ENCODE peak calls at places on chromosome 1, in six cellular contexts. O is Peyer's patch; R is K562; A is body of pancreas; W is hepatocyte; B is CD8-positive, alpha-beta T cell. M is an unnamed sample. For H3K4me1 and H3K27me3, the result is how much of the 10 kb centered on the place peaks cover.

GRCh38 chr1:86507935-86508582 is 38.8 kb upstream of the CLCA4 start:
- DNase-seq in A (no peak), B (no peak), R (peak), W (peak), O (no peak), M (no peak)

GRCh38 chr1:12005488-12006166 is 13.7 kb upstream of the MIIP start:
- DNase-seq in W (no peak), R (peak), A (no peak), O (no peak), B (no peak), M (no peak)

GRCh38 chr1:151718011-151718431 is 1.4 kb upstream of the CELF3 start:
- DNase-seq in O (no peak), R (no peak), A (no peak), W (no peak), B (no peak), M (peak)

GRCh38 chr1:245155186-245156040 is 628 bp downstream of the KIF26B start:
- DNase-seq in R (peak), B (no peak), O (no peak), A (no peak), W (peak), M (no peak)

GRCh38 chr1:21814241-21814918 is 2.3 kb downstream of the LDLRAD2 start:
- DNase-seq in B (no peak), A (peak), W (peak), O (peak), R (no peak), M (peak)

GRCh38 chr1:172476218-172476811 is 32.4 kb upstream of the PIGC start:
- DNase-seq in B (no peak), A (peak), R (no peak), O (no peak), W (peak), M (no peak)

GRCh38 chr1:246609632-246610031 is 43.4 kb downstream of the CNST start:
- DNase-seq in W (no peak), A (no peak), B (no peak), R (no peak), O (no peak), M (no peak)

GRCh38 chr1:25204797-25205441 is 27.4 kb downstream of the SYF2 start:
- DNase-seq in B (no peak), A (no peak), W (peak), R (peak), O (no peak), M (no peak)

GRCh38 chr1:35901235-35901634 is 18.2 kb downstream of the AGO1 start:
- DNase-seq in W (no peak), B (no peak), R (no peak), O (no peak), A (no peak), M (no peak)

DNA sequence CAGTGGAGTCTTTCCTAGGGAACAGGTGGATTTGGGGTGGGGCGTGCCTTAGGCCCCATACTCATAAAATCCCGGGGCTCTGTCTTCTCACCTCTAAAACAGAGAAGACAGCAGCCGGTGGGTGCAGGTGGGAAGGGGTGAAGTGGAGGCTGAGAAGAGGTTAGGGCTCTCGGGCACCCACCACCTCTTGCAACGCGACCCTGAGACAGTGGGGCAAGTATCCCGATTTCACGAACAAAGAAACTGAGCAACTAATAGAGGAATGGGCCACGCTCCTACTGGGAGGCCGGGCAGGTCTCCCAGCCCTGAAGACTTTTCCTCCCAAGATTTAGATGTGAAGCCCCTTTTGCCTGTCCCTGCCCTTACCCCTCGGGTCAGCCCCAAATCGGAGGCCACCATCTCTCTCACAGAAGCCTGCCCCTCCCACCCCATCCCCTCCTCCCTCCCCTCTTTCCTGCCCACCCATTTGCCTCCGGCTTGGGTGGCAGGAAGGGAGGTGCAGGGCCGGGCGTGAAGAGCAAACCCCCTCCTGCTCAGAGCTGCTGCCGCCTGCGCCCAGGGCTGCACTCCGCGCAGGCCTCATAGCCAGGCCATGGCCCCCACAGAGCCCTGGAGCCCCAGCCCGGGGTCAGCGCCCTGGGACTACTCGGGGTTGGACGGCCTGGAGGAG is at the start of gene GPR25:
- DNase-seq in R (no peak), B (no peak), A (no peak), W (no peak), O (no peak), M (no peak)
- H3K4me3 ChIP-seq in R (no peak), B (peak), A (no peak), W (no peak), O (peak), M (peak)

DNA sequence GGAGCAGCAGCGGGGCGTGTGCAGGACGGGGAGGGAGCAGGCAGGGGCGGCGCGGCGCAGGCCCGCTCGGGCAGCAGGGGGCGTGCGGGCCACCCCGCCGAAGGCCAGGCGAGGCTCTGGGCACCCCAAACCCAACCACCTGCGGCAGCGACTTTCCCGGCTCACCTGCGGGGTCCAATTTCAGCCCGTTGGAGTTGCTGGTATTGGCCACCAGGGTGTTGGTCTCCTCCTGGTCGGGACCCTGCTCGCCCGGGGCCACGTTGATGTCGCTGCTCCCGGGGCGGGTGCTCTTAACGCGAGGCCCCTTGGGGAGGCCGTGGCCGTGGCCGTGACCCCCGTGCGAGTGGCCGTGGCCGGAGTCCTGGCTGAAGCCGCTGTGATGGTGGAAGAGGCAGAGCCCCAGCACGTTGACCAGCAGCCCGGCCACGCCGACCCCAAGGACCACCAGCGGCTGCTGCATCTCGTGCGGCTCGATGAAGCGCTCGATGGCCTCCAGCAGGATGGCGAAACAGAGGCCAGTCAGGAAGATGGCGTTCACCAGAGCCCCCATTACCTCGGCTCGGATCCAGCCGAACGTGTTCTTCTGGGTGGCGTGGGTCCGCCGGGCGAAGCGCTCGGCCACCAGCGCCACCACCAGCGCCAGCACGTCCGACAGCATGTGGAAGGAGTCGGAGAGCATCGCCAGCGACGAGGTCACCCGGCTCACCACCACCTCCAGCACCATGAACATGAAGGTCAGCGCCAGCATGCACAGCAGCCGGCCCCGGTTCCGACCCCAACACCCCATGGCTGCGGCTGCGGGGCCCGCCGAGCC is 928 bp downstream of the SLC30A1 start:
- DNase-seq in B (peak), R (peak), A (peak), O (peak), W (peak), M (peak)
- H3K4me1 ChIP-seq in B (under half), R (under half), A (under half), O (under half), W (under half), M (half or more)

GRCh38 chr1:18109058-18109755 is 1.6 kb downstream of the IGSF21 start:
- DNase-seq in R (no peak), W (no peak), A (no peak), B (no peak), O (no peak), M (no peak)
- H3K27me3 ChIP-seq in R (under half), W (half or more), A (under half), B (under half), O (under half), M (under half)

DNA sequence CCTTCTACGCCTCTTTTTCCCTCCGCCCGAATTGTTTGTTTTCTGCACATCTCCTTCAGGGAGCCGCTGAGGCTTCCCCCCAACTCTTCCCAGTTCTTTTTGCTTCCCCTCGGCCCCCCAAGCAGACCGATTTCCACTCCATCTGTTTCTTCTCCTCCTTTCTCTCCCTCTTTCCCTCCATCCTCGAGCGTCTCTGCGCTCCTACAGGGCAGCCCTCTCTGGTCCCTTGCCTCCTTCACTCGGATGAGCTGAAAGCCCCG is 311 bp downstream of the LHX9 start:
- DNase-seq in B (no peak), O (no peak), R (no peak), W (no peak), A (no peak), M (no peak)
- H3K4me3 ChIP-seq in B (no peak), O (peak), R (no peak), W (no peak), A (no peak), M (peak)

DNA sequence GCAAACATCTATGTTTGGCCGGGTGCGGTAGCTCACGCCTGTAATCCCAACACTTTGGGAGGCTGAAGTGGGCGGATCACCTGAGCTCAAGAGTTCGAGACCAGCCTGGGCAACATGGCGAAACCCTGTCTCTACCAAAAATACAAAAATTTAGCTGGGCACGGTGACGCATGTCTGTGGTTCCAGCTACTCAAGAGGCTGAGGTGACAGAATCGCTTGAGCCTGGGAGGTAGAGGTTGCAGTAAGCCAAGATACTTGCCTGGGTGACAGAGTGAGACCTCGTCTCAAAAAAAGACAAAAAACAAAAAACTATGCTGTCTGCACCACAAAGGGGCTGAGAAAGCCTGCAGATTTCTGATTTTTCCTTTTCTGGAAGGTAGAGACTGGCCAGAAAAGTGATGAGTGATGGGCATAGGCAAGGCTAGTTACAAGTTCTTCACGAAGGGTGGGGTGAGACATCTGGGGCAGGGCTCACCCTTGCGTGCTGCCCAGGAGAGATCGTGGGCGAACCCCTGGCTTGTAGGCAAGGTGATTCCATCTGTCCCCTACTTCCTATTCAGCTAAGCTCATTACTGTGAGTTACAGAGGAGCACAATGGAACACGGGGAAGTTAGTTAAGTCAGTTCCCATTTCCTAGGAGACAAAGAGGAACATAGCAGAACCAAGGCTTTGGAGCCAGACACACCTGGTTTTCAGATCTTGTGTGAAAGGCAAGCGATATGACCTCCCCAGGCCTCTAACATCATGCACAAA is 3.2 kb downstream of the SLC2A1 start:
- DNase-seq in O (no peak), A (no peak), W (no peak), B (no peak), R (no peak), M (no peak)
- H3K4me1 ChIP-seq in O (under half), A (under half), W (under half), B (half or more), R (half or more), M (under half)

GRCh38 chr1:203290261-203291089 is 14.8 kb upstream of the BTG2 start:
- DNase-seq in O (peak), A (peak), R (peak), B (peak), W (peak), M (peak)
- H3K27me3 ChIP-seq in O (under half), A (under half), R (under half), B (under half), W (under half), M (under half)